ENCODE peak calls at places on chromosome 15, in five cellular contexts. D, I, A, F and U are unnamed samples. For H3K4me1 and H3K36me3, the result is how much of the 10 kb centered on the place peaks cover.

GRCh38 chr15:70260096-70260495 is 162.4 kb upstream of the TLE3 start:
- DNase-seq in I (no peak), A (no peak), F (no peak), D (no peak), U (no peak)

GRCh38 chr15:85289677-85290365 is 90.6 kb upstream of the AKAP13 start:
- DNase-seq in F (no peak), A (peak), D (peak), I (no peak), U (peak)

GRCh38 chr15:30985081-30985531 is 6.3 kb downstream of the MTMR10 start:
- DNase-seq in A (peak), F (no peak), D (no peak), I (no peak), U (peak)

GRCh38 chr15:20356444-20357138 is 185.0 kb downstream of the GOLGA6L6 start:
- DNase-seq in D (peak), F (peak), A (no peak), I (peak), U (peak)

GRCh38 chr15:82763361-82764142 is 42.3 kb downstream of the FSD2 start:
- DNase-seq in I (no peak), D (no peak), A (no peak), F (no peak), U (peak)

GRCh38 chr15:40122239-40122638 is 13.6 kb upstream of the BMF start:
- DNase-seq in F (no peak), I (no peak), A (no peak), D (no peak), U (no peak)

GRCh38 chr15:92029767-92030166 is 176.3 kb downstream of the SLCO3A1 start:
- DNase-seq in A (no peak), I (no peak), D (no peak), F (no peak), U (no peak)

GRCh38 chr15:54620916-54621315 is 575.8 kb downstream of the RSL24D1 start:
- DNase-seq in F (no peak), D (no peak), A (no peak), I (no peak), U (no peak)

GRCh38 chr15:53976844-53977392 is 1.3 kb upstream of the UNC13C start:
- DNase-seq in F (peak), I (peak), D (no peak), A (no peak), U (peak)

GRCh38 chr15:70859322-70859908 is 5.5 kb upstream of the LARP6 start:
- DNase-seq in D (no peak), I (no peak), F (no peak), A (no peak), U (peak)

GRCh38 chr15:28974142-28974541 is 88.4 kb downstream of the APBA2 start:
- DNase-seq in I (no peak), F (no peak), A (no peak), D (no peak), U (no peak)

GRCh38 chr15:69044899-69045298 is 30.4 kb downstream of the NOX5 start:
- DNase-seq in D (no peak), I (no peak), A (peak), F (no peak), U (no peak)

GRCh38 chr15:39963806-39964205 is 29.9 kb downstream of the EIF2AK4 start:
- DNase-seq in F (no peak), D (no peak), I (no peak), A (peak), U (no peak)

GRCh38 chr15:69561071-69561784 is 108.6 kb downstream of the RPLP1 start:
- DNase-seq in F (no peak), I (no peak), D (no peak), A (no peak), U (no peak)

GRCh38 chr15:77897896-77898406 is 179.6 kb downstream of the TBC1D2B start:
- DNase-seq in A (no peak), D (no peak), F (no peak), I (no peak), U (no peak)

GRCh38 chr15:45144775-45145174 is 15.0 kb downstream of the DUOX1 start:
- DNase-seq in A (no peak), F (no peak), I (no peak), D (no peak), U (no peak)

GRCh38 chr15:69082041-69082502 is 67.6 kb downstream of the NOX5 start:
- DNase-seq in I (no peak), D (no peak), F (no peak), A (peak), U (no peak)

GRCh38 chr15:33424025-33424424 is 113.3 kb downstream of the RYR3 start:
- DNase-seq in I (no peak), D (no peak), F (no peak), A (no peak), U (no peak)

GRCh38 chr15:48856947-48857346 is 21.0 kb upstream of the EID1 start:
- DNase-seq in A (peak), F (no peak), I (no peak), D (no peak), U (no peak)

GRCh38 chr15:19899021-19899824 is 642.4 kb downstream of the GOLGA6L6 start:
- DNase-seq in A (no peak), D (no peak), I (no peak), F (no peak), U (no peak)

GRCh38 chr15:22933641-22934061 is 46.5 kb downstream of the CYFIP1 start:
- DNase-seq in F (no peak), I (no peak), A (peak), D (no peak), U (no peak)
- H3K4me1 ChIP-seq in F (under half), I (under half), A (under half), D (under half), U (under half)

GRCh38 chr15:43808435-43808950 is 8.1 kb downstream of the HYPK start:
- DNase-seq in A (no peak), I (no peak), F (no peak), D (no peak), U (no peak)

DNA sequence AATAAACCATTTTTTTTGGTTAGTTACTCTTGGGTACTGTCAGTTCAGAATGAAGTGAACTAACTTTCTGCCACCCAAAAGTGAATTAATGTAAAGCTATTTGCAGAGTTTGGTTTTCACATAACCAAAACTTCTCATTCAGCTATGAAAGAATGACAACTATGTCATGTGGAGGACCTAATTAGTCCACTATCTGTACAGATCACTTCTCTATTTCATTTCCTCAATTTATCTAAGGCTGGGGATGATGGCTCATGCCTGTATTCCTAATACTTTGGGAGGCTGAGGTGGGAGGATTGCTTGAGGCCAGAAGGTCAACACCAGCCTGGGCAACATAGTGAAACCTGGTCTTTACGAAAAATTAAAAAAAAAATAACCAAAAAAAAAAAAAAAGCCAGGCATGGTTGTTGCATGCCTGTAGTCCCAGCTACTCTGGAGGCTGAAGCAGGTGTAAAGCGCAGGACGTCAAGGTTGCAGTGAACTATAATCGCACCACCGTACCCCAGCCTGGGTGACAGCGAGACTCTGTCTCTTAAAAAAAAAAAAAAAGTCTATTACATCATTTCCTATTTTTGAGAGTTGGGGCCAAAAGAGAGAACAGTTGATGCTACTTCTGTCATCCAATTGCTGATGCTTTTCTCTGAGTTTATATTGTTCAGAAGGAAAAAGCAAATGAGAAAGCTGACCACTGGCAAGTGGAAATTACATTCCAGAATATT is 8.7 kb downstream of the HYPK start:
- DNase-seq in A (no peak), I (no peak), D (no peak), F (no peak), U (no peak)
- H3K36me3 ChIP-seq in A (half or more), I (under half), D (half or more), F (half or more), U (half or more)

DNA sequence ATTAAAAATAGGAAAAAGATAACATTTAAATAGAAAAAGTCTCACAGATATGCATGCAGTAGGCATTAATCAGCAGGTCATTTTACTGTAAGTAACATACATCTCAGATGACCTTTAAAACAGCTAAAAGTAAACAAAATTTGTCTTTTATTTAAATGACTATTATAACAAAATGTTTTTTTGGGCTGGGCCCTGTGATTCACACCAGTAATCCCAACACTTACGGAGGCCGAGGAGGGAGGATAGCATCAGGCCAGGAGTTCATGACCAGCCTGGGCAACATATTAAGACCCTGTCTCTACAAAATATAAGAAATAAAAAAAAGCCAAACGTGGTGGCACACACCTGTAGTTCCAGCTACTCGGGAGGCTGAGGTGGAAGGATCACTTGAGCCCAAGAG is 14.8 kb downstream of the IQGAP1 start:
- DNase-seq in D (no peak), I (no peak), F (no peak), A (no peak), U (no peak)
- H3K4me1 ChIP-seq in D (half or more), I (under half), F (half or more), A (under half), U (half or more)

DNA sequence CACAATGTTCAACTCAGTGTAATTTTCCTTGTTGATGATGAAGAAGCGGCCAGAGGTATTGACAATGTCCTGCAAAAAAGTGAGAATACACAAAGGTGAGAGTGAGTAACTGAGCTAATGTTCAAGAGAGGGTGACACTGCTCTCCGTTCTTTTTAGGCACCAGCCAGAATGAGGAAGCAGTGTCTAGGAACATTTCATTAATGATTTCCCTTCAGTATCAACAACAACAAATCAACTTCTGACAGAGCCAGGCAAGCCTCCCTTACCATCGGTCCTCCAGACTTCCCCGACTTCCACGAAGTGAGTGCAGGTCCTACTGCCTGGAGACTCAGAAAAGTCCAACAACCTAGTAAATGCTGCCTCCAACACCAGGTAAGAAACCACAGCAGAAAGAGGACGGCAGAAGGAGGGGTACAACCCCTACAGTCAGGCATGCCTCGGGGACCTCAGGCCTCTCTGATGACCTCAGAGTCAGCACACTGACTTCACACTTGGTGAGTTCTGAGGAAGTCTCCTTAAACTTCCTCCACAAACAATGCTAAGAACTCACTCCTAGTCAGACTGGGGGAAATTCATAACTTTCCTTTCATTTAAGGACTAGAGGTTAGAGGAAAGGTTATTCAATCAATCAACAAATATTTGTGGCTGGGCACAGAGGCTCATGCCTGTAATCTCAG is 62.7 kb downstream of the NPTN start:
- DNase-seq in A (no peak), I (no peak), D (no peak), F (no peak), U (no peak)
- H3K36me3 ChIP-seq in A (under half), I (under half), D (half or more), F (half or more), U (half or more)

GRCh38 chr15:73928971-73929627 is 2.8 kb downstream of the LOXL1 start:
- DNase-seq in D (peak), A (no peak), I (no peak), F (no peak), U (peak)
- H3K4me1 ChIP-seq in D (half or more), A (under half), I (under half), F (half or more), U (under half)

DNA sequence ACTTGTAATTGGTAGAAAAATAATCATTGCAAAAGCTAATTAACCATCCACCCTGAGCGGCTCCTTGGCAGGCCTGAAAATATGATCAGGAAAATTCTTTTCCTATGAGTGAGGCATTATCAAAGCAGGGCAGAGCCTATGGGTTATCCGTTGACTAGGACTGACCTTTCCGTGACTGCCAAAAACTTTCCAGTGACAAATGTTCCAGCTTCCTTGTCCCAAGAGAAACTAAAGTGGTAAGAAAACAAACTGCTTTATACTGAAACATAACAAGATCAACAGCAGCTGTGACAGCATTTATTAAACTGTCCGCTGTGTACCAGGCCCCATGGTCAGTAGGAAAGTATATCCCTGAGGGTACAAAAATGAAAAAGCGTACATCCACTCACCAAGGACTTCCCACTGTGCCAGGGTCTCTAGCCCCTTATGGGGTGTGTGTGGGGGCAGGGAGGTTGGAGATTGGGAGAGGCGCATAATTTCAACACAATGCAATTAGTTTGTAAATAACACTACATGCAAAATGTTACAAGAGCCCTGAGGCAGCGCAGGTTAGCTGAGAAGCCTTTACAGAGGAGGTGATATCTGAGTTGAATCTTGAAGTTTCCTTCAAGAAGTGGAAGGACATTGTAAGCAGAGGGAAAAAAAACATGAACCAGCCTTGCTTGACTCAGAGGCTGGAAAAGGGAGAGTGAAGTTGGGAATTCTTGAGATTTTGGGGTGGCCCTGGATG is 8.6 kb downstream of the LIPC start:
- DNase-seq in I (no peak), A (peak), D (no peak), F (no peak), U (no peak)
- H3K36me3 ChIP-seq in I (under half), A (under half), D (under half), F (under half), U (under half)

GRCh38 chr15:55912982-55913381 is 80.4 kb downstream of the NEDD4 start:
- DNase-seq in F (no peak), I (no peak), A (no peak), D (no peak), U (no peak)
- H3K4me1 ChIP-seq in F (under half), I (under half), A (under half), D (under half), U (under half)

GRCh38 chr15:75410196-75410595 is 41.3 kb downstream of the SIN3A start:
- DNase-seq in I (no peak), D (no peak), A (no peak), F (no peak), U (no peak)

GRCh38 chr15:75403892-75404291 is 35.5 kb upstream of the MAN2C1 start:
- DNase-seq in A (no peak), F (no peak), I (no peak), D (no peak), U (no peak)

DNA sequence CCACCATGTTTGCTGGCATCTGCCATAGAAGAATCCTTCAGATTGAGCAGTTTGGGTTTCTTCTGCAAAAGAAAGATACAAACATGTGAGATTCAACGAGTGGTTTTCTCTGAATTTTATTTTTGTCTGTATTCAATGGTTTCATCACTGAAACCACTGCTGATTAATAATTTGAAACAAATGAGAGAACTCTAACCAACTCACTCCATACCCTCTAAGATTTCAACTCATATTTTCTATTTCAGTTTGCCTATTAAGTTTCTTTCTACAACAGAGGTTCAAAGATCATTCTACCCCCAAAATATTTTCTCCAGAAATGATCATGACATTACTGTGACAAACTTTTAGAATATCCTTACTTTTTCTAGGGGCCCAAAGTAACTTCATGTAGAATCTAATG is 38.7 kb upstream of the MAN2C1 start:
- DNase-seq in D (no peak), A (no peak), F (no peak), I (no peak), U (no peak)
- H3K36me3 ChIP-seq in D (half or more), A (half or more), F (half or more), I (under half), U (half or more)

GRCh38 chr15:63500265-63501250 is 3.8 kb upstream of the USP3 start:
- DNase-seq in I (no peak), A (no peak), F (no peak), D (no peak), U (no peak)
- H3K4me1 ChIP-seq in I (under half), A (under half), F (under half), D (under half), U (under half)

DNA sequence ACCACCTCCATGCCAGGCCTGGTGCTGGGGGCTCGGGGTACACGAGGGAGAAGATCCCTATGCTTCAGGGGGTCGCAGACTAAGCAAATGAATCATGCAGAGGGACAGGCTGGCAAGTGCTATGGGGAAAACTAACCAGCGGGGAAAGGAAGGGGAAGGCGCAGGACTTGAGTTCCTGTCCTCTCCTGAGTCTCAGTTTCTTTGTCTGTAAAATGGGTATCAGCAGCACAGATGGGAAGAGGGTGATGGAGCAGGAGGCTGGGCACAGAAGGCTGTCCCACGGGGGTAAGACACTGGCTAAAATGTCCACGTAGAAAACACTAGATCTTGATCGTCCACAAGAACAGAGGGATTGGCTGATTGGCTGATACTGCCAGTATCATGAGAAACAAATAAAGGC is 39.8 kb downstream of the RGMA start:
- DNase-seq in F (no peak), D (no peak), I (no peak), A (no peak), U (no peak)
- H3K36me3 ChIP-seq in F (under half), D (half or more), I (under half), A (under half), U (under half)